ENCODE peak calls at places on chromosome 16, in six cellular contexts. K, B, I, D, A and C are unnamed samples.

GRCh38 chr16:58556678-58557077 is 41.4 kb downstream of the SETD6 start:
- DNase-seq in K (no peak), B (no peak), I (no peak), D (no peak), A (no peak), C (no peak)

GRCh38 chr16:55622930-55623561 is 32.7 kb upstream of the SLC6A2 start:
- DNase-seq in K (peak; percentile 59), B (no peak), I (no peak), D (no peak), A (no peak), C (no peak)

GRCh38 chr16:67271446-67271845 is 7.9 kb upstream of the PLEKHG4 start:
- DNase-seq in K (no peak), B (no peak), I (no peak), D (no peak), A (no peak), C (peak; percentile 51)

GRCh38 chr16:590875-591200 is 972 bp downstream of the RAB40C start:
- DNase-seq in K (no peak), B (no peak), I (no peak), D (no peak), A (no peak), C (no peak)

GRCh38 chr16:21088646-21089538 is 61.8 kb downstream of the DNAH3 start:
- DNase-seq in K (no peak), B (no peak), I (peak; percentile 25), D (no peak), A (no peak), C (no peak)

GRCh38 chr16:1257561-1258217 is 1.8 kb downstream of the TPSD1 start:
- DNase-seq in K (no peak), B (no peak), I (no peak), D (no peak), A (no peak), C (no peak)

GRCh38 chr16:66143422-66143821 is 223.1 kb upstream of the CDH5 start:
- DNase-seq in K (no peak), B (no peak), I (no peak), D (no peak), A (no peak), C (no peak)

GRCh38 chr16:87169509-87169985 is 147.6 kb downstream of the C16orf95 start:
- DNase-seq in K (peak; percentile 37), B (no peak), I (no peak), D (no peak), A (no peak), C (no peak)

GRCh38 chr16:67198238-67198734 is 645 bp upstream of the ELMO3 start:
- DNase-seq in K (no peak), B (peak; percentile 34), I (peak; percentile 37), D (no peak), A (no peak), C (no peak)

GRCh38 chr16:3646348-3646920 is 8.1 kb upstream of the DNASE1 start:
- DNase-seq in K (peak; percentile 87), B (no peak), I (no peak), D (no peak), A (no peak), C (peak; percentile 32)

GRCh38 chr16:66551362-66551761 is 1.0 kb upstream of the CKLF start:
- DNase-seq in K (peak; percentile 37), B (peak; percentile 83), I (no peak), D (peak; percentile 35), A (no peak), C (no peak)

GRCh38 chr16:56987692-56988091 is 1.7 kb upstream of the NLRC5 start:
- DNase-seq in K (no peak), B (no peak), I (no peak), D (no peak), A (no peak), C (peak; percentile 29)

GRCh38 chr16:27210174-27210573 is 6.8 kb downstream of the KDM8 start:
- DNase-seq in K (no peak), B (no peak), I (no peak), D (no peak), A (no peak), C (no peak)

GRCh38 chr16:27211026-27211425 is 7.7 kb downstream of the KDM8 start:
- DNase-seq in K (no peak), B (peak; percentile 27), I (no peak), D (no peak), A (no peak), C (no peak)

GRCh38 chr16:27208809-27209208 is 5.5 kb downstream of the KDM8 start:
- DNase-seq in K (no peak), B (no peak), I (no peak), D (no peak), A (no peak), C (no peak)

GRCh38 chr16:27208081-27208692 is 4.9 kb downstream of the KDM8 start:
- DNase-seq in K (no peak), B (no peak), I (no peak), D (no peak), A (no peak), C (no peak)

DNA sequence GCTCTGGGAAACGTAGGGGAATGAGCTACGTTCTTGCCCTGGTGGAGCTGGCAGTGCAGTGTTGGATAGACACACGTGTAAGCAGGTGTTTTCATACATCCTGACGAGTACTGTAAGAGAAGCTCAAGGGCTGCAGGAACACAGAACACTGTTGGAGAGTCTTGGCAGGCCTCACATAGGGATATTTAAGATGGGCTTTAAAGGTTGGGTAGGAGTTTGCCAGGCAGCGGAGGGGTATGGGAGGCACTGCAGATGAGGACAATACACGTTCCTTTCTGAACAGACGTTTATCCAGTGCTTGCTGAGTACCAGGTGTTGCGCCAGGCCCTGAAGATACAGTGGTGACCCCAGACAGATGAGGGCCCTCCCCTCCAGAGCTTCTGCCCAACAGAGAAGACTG is 6.3 kb downstream of the KDM8 start:
- DNase-seq in K (no peak), B (no peak), I (no peak), D (no peak), A (no peak), C (no peak)
- H3K4me3 ChIP-seq in K (no peak overlapping the region), B (no peak overlapping the region), I (no peak overlapping the region), D (no peak overlapping the region), A (no peak overlapping the region), C (no peak overlapping the region)

DNA sequence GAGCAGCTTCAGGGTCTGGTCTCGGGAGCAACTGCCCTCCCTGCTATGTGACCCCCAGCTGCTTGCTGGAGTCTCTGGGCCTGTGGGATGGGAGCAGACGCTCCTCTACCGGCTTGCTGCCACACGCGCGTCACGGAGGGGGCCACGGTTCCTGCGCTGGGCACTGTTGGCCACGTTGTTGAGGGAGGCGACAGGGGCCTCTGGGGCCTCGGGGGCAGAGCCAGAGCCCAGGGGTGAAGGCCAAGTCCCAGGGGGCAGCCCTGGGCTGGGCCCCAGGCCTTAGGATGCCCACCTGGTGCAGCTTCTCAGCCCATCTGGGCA is 56.6 kb downstream of the ZFPM1 start:
- DNase-seq in K (no peak), B (no peak), I (no peak), D (no peak), A (no peak), C (no peak)
- H3K4me1 ChIP-seq in K (peaks cover 48% of the 10 kb centered on the region), B (no peaks in the 10 kb centered on the region), I (peaks cover 11% of the 10 kb centered on the region), D (no peaks in the 10 kb centered on the region), A (no peaks in the 10 kb centered on the region), C (no peaks in the 10 kb centered on the region)

GRCh38 chr16:46736695-46737094 is 11.4 kb downstream of the MYLK3 start:
- DNase-seq in K (no peak), B (no peak), I (peak; percentile 43), D (no peak), A (no peak), C (peak; percentile 63)
- H3K27ac ChIP-seq in K (no peak overlapping the region), B (no peak overlapping the region), I (peak overlapping the region; percentile 76), D (peak overlapping the region; percentile 4), A (peak overlapping the region; percentile 53), C (no peak overlapping the region)

DNA sequence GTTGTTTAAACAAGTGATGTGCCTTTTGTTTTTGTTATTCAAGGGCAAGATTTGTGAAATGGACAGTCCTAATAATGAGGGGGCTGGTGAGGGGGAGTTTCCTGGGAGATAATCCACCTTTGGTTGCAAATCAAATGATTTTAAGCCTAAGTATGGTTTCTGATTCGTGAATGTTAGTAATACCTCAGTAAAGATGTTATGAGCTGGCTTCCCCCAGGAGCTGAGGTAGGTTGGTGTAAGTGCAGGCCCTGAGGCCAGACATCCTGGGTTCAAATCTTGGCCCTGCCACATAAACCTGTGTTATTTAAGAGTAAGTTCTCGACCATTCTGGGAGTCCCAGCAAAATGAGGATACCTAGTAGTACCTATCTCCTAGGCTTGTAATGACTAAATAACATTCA is 1.5 kb downstream of the SNX29 start:
- DNase-seq in K (no peak), B (no peak), I (no peak), D (no peak), A (no peak), C (no peak)
- H3K4me3 ChIP-seq in K (peak overlapping the region; percentile 86), B (peak overlapping the region; percentile 100), I (no peak overlapping the region), D (peak overlapping the region; percentile 80), A (peak overlapping the region; percentile 83), C (no peak overlapping the region)

GRCh38 chr16:81601601-81602251 is 157.1 kb downstream of the CMIP start:
- DNase-seq in K (no peak), B (no peak), I (peak; percentile 44), D (no peak), A (no peak), C (no peak)
- H3K4me1 ChIP-seq in K (peaks cover 39% of the 10 kb centered on the region), B (no peaks in the 10 kb centered on the region), I (peaks cover 9% of the 10 kb centered on the region), D (no peaks in the 10 kb centered on the region), A (peaks cover 32% of the 10 kb centered on the region), C (no peaks in the 10 kb centered on the region)